ENCODE peak calls at places on chromosome 22, in six cellular contexts. U is smooth muscle cell of the brain vasculature, W is aorta, M is islet precursor cell, Y is right atrium auricular region, Z is left colon. K is an unnamed sample.

GRCh38 chr22:23763579-23764331 is 965 bp downstream of the C22orf15 start:
- DNase-seq in U (no peak), W (peak), M (no peak), Y (no peak), Z (no peak), K (peak)

GRCh38 chr22:45996241-45997076 is 19.5 kb upstream of the WNT7B start:
- DNase-seq in U (no peak), W (peak), M (peak), Y (peak), Z (peak), K (no peak)

GRCh38 chr22:29801796-29802195 is 34.6 kb downstream of the UQCR10 start:
- DNase-seq in U (no peak), W (no peak), M (no peak), Y (no peak), Z (no peak), K (no peak)

GRCh38 chr22:43396934-43397457 is 14.8 kb upstream of the MPPED1 start:
- DNase-seq in U (no peak), W (no peak), M (no peak), Y (no peak), Z (no peak), K (no peak)

GRCh38 chr22:35561796-35562526 is 21.3 kb downstream of the RASD2 start:
- DNase-seq in U (no peak), W (no peak), M (peak), Y (no peak), Z (no peak), K (no peak)

GRCh38 chr22:37148742-37149665 is 712 bp downstream of the IL2RB start:
- DNase-seq in U (no peak), W (no peak), M (no peak), Y (no peak), Z (no peak), K (no peak)

GRCh38 chr22:20581503-20582170 is 74.2 kb downstream of the MED15 start:
- DNase-seq in U (no peak), W (no peak), M (no peak), Y (no peak), Z (no peak), K (no peak)

GRCh38 chr22:45475063-45475747 is 27.5 kb upstream of the FBLN1 start:
- DNase-seq in U (no peak), W (no peak), M (no peak), Y (no peak), Z (no peak), K (no peak)

GRCh38 chr22:29629382-29630179 is 26.1 kb downstream of the NF2 start:
- DNase-seq in U (no peak), W (no peak), M (no peak), Y (no peak), Z (no peak), K (no peak)

GRCh38 chr22:43826142-43827093 is 14.3 kb upstream of the EFCAB6 start:
- DNase-seq in U (no peak), W (peak), M (peak), Y (no peak), Z (no peak), K (no peak)

GRCh38 chr22:23408321-23408720 is 171.8 kb downstream of the IGLL1 start:
- DNase-seq in U (no peak), W (no peak), M (peak), Y (no peak), Z (no peak), K (no peak)

GRCh38 chr22:50192825-50193204 is 7.1 kb downstream of the TRABD start:
- DNase-seq in U (no peak), W (no peak), M (no peak), Y (no peak), Z (no peak), K (no peak)

GRCh38 chr22:45314054-45314721 is 4.5 kb downstream of the FAM118A start:
- DNase-seq in U (no peak), W (no peak), M (no peak), Y (no peak), Z (no peak), K (no peak)

GRCh38 chr22:46537221-46537945 is at the start of gene CELSR1:
- DNase-seq in U (no peak), W (peak), M (peak), Y (no peak), Z (no peak), K (no peak)

GRCh38 chr22:48378673-48379072 is 1449.0 kb downstream of the BRD1 start:
- DNase-seq in U (no peak), W (peak), M (peak), Y (no peak), Z (no peak), K (peak)

GRCh38 chr22:25553131-25553530 is 11.3 kb upstream of the GRK3 start:
- DNase-seq in U (no peak), W (no peak), M (no peak), Y (no peak), Z (no peak), K (no peak)

GRCh38 chr22:29750559-29750958 is 16.2 kb downstream of the ZMAT5 start:
- DNase-seq in U (no peak), W (no peak), M (no peak), Y (no peak), Z (no peak), K (no peak)

GRCh38 chr22:39628563-39629080 is 58.1 kb downstream of the CACNA1I start:
- DNase-seq in U (no peak), W (no peak), M (no peak), Y (no peak), Z (no peak), K (no peak)

GRCh38 chr22:39227542-39228272 is 17.1 kb downstream of the PDGFB start:
- DNase-seq in U (no peak), W (no peak), M (no peak), Y (no peak), Z (no peak), K (no peak)

GRCh38 chr22:20885017-20885556 is 26.3 kb downstream of the SNAP29 start:
- DNase-seq in U (no peak), W (no peak), M (no peak), Y (no peak), Z (no peak), K (no peak)

GRCh38 chr22:49241174-49241851 is 586.4 kb downstream of the BRD1 start:
- DNase-seq in U (no peak), W (peak), M (no peak), Y (peak), Z (no peak), K (peak)

GRCh38 chr22:29871684-29872083 is 11.3 kb upstream of the MTMR3 start:
- DNase-seq in U (no peak), W (no peak), M (peak), Y (no peak), Z (no peak), K (no peak)

GRCh38 chr22:20777420-20778177 is 3.7 kb downstream of the SERPIND1 start:
- DNase-seq in U (no peak), W (no peak), M (no peak), Y (no peak), Z (no peak), K (no peak)